ENCODE peak calls at places on chromosomes 4 and X, in five cellular contexts. N is CD4-positive, alpha-beta T cell; W is esophagus muscularis mucosa; C is endodermal cell; A is lower leg skin. V is an unnamed sample.

GRCh38 chr4:111556861-111557260 is 588.4 kb upstream of the FAM241A start:
- DNase-seq in N (no peak), A (no peak), C (no peak), W (no peak), V (no peak)

GRCh38 chr4:44319129-44319528 is 129.5 kb downstream of the KCTD8 start:
- DNase-seq in N (no peak), W (no peak), C (no peak), A (no peak), V (no peak)

GRCh38 chr4:7066006-7066405 is 1.9 kb downstream of the GRPEL1 start:
- DNase-seq in W (no peak), C (no peak), A (no peak), N (no peak), V (no peak)

GRCh38 chrX:154486396-154487207 is at the start of gene UBL4A:
- DNase-seq in N (peak), C (peak), A (peak), W (no peak), V (no peak)

GRCh38 chr4:33837043-33837442 is 2407.3 kb downstream of the ARAP2 start:
- DNase-seq in W (no peak), C (no peak), A (no peak), N (no peak), V (no peak)

GRCh38 chr4:185847352-185848078 is 35.5 kb upstream of the SORBS2 start:
- DNase-seq in C (peak), N (no peak), W (peak), A (no peak), V (peak)

GRCh38 chr4:78293348-78293747 is 236.2 kb downstream of the FRAS1 start:
- DNase-seq in C (no peak), A (no peak), W (no peak), N (no peak), V (no peak)

GRCh38 chr4:154124539-154125255 is 335.8 kb upstream of the SFRP2 start:
- DNase-seq in N (no peak), A (no peak), W (no peak), C (no peak), V (peak)

GRCh38 chrX:154596290-154596929 is 11.5 kb downstream of the CTAG1A start:
- DNase-seq in W (no peak), A (no peak), C (peak), N (no peak), V (no peak)

GRCh38 chrX:135985123-135985973 is at the start of gene SLC9A6:
- DNase-seq in A (peak), N (peak), C (peak), W (peak), V (peak)

GRCh38 chrX:110172215-110172614 is 145.7 kb downstream of the AMMECR1 start:
- DNase-seq in N (no peak), C (peak), W (no peak), A (no peak), V (no peak)

GRCh38 chr4:98838977-98839618 is 89.8 kb downstream of the EIF4E start:
- DNase-seq in N (no peak), C (no peak), A (no peak), W (peak), V (no peak)

GRCh38 chr4:65535128-65535527 is 135.2 kb downstream of the EPHA5 start:
- DNase-seq in W (no peak), A (no peak), C (no peak), N (no peak), V (no peak)

GRCh38 chrX:11423362-11423818 is 130.2 kb downstream of the AMELX start:
- DNase-seq in A (no peak), N (no peak), C (no peak), W (no peak), V (peak)

DNA sequence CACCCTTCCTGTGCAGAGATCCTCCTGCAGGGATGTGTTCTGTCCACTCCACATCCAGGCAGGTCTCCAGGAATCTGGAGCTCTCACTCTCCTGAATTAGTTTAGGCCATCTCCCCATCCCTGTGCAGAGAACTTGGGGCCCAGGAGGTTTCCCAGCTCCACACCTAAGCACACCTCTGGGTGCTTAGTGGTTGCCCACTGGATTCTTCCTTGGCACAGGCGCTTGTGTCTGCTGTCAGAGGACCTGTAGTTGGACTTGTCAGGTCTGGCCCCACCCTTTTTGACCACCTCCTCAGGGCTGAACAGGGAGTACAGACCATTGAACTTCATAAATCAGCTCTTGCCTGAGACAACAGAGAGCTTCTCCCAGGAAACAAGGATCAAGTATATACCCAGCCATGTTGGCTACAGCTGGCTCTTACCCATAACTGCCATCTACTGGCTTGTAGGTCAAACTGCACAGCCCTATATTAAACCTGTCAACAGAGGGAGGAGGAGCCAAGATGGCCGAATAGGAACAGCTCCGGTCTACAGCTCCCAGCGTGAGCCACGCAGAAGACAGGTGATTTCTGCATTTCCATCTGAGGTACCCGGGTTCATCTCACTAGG is 275.5 kb downstream of the PPARGC1A start:
- DNase-seq in C (peak), W (no peak), N (no peak), A (no peak), V (no peak)
- TF ChIP-seq CTCF in C (peak), W (peak), N (no peak), A (no peak), V (peak)

DNA sequence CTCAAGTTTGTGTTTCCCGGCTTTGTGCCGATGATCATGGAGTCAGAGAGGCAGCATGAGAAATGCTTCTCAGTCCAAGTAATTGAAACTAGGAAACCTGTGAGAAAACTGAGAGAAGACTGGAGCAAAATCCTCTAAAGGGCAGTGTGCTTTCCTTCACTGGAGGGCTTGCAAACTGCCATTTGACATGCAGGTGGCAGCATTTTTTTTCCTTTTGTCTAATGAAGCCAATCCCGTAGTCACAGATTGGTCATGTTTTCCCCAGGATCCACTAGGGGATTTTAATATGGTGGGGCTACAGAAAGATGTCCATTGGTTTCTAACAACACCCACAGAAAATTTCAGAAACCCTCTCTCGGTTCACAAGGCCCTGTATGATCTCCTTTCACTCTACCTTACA is 117.4 kb upstream of the NUDT10 start:
- DNase-seq in N (no peak), A (no peak), C (peak), W (no peak), V (no peak)
- TF ChIP-seq CTCF in N (no peak), A (no peak), C (peak), W (no peak), V (no peak)

DNA sequence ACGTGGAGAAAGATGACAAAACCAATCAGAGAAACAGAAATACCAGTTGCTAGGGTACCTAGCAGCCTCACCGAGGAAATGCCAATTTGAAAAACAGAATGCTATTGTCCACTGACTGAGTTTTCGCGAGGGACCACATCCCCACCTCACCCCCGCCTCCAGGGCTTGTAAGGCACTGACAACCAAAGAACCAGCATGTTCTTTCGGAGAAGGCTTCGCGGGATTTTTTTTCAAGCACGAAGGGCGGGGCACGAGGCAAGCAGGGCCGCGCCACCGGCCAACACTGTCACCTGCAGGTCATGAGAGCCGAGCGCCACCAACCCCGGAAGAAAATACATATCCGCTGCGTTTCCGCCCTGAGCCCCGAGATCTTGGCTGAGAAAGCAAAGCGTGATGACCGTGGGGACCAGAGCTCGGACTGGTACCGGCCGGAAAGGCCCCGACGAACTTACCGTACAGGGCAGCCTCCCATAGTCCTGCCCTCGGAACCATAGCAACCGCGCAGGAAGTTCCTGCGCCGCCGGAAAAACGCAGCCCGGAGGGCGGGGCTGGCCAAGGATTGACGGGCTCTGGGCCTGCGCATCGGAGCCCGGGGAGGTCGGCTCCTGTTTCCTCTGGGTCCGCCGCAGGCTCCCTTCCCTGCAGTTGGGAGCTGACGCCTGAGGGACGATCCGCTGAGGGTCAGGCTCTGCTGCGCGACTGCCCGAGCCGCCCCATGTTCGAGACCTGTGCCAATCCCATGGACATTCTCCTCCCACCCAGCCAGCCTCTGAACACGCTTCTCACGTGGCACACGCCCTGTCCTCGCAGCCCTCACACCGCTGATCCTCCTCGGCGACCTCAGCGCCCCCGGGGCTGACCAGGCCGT is 59.2 kb upstream of the PAGE5 start:
- DNase-seq in W (peak), A (peak), C (peak), N (peak), V (peak)
- TF ChIP-seq CTCF in W (peak), A (no peak), C (peak), N (peak), V (peak)

DNA sequence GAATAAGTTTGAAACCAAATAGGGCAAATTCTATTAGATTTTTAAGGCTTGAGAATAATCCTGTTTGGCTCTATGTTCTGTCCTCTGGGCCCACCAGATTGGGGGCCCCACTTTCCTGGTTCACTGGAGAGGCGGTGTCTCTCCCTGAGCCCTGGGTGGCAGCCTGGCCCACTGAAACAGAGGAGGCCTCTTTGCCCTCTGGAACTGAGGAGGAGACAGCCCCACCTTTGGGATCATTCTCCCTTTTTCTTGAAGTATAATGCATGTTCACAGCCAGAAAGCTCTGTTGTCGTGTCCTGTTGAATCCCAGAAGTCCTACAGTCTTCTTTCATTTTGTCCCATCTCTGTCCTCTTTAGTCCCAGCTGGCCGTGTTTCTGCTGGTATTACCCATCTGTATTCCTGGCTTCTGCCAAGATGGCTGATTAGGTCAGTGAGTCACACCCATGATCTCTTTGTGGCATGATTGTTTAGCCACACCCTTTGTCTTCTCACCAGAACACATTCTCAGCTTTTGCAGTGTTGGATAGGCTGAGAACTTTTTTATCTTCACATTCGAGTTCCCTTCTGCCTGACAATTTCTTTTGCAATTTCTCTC is 8.1 kb upstream of the TBC1D25 start:
- DNase-seq in W (no peak), N (no peak), A (peak), C (no peak), V (peak)
- TF ChIP-seq CTCF in W (no peak), N (no peak), A (no peak), C (no peak), V (no peak)